ENCODE peak calls at places on chromosomes 11 and 22, in five cellular contexts. D is astrocyte of the hippocampus; J is T-helper 1 cell; R is activated CD4-positive, alpha-beta T cell treated with anti-CD3 and anti-CD28 coated beads, Interleukin-2, amount 50 U/mL, for 24 hours; N is pancreas. P is an unnamed sample.

GRCh38 chr22:42492323-42492690 is 27.3 kb downstream of the RRP7A start:
- DNase-seq in D (no peak), J (no peak), R (no peak), N (no peak), P (no peak)

GRCh38 chr22:41557401-41558240 is 3.2 kb upstream of the CSDC2 start:
- DNase-seq in D (peak), J (no peak), R (no peak), N (peak), P (peak)

GRCh38 chr22:39128508-39128907 is 24.0 kb downstream of the CBX7 start:
- DNase-seq in D (no peak), J (no peak), R (no peak), N (no peak), P (no peak)

GRCh38 chr11:57567512-57568329 is at the start of gene UBE2L6:
- DNase-seq in D (peak), J (peak), R (peak), N (peak), P (no peak)

GRCh38 chr11:45615182-45615792 is 50.1 kb downstream of the CHST1 start:
- DNase-seq in D (no peak), J (no peak), R (no peak), N (no peak), P (no peak)

GRCh38 chr22:24466831-24467249 is 28.3 kb upstream of the UPB1 start:
- DNase-seq in D (peak), J (no peak), R (no peak), N (no peak), P (peak)

GRCh38 chr11:59815754-59816153 is 5.2 kb upstream of the MRPL16 start:
- DNase-seq in D (no peak), J (no peak), R (no peak), N (no peak), P (no peak)

GRCh38 chr11:128291835-128292234 is 295.5 kb downstream of the ETS1 start:
- DNase-seq in D (no peak), J (peak), R (no peak), N (no peak), P (no peak)

GRCh38 chr11:134033696-134034491 is 35.0 kb upstream of the JAM3 start:
- DNase-seq in D (peak), J (peak), R (peak), N (peak), P (peak)

GRCh38 chr22:44797181-44797720 is 44.9 kb downstream of the ARHGAP8 start:
- DNase-seq in D (peak), J (no peak), R (no peak), N (no peak), P (no peak)

GRCh38 chr11:123314972-123315371 is 115.1 kb upstream of the GRAMD1B start:
- DNase-seq in D (no peak), J (no peak), R (no peak), N (no peak), P (no peak)

GRCh38 chr22:30047364-30047738 is 32.9 kb upstream of the HORMAD2 start:
- DNase-seq in D (no peak), J (peak), R (no peak), N (no peak), P (peak)

GRCh38 chr11:85863855-85864254 is 8.7 kb downstream of the CCDC83 start:
- DNase-seq in D (no peak), J (no peak), R (no peak), N (no peak), P (no peak)

GRCh38 chr11:70543611-70544010 is 145.3 kb downstream of the CTTN start:
- DNase-seq in D (no peak), J (no peak), R (no peak), N (no peak), P (no peak)

GRCh38 chr22:21098099-21098671 is 52.4 kb downstream of the LRRC74B start:
- DNase-seq in D (no peak), J (no peak), R (no peak), N (no peak), P (no peak)

GRCh38 chr11:115391598-115391997 is 112.6 kb downstream of the CADM1 start:
- DNase-seq in D (no peak), J (no peak), R (no peak), N (no peak), P (no peak)

GRCh38 chr11:11465280-11465679 is 112.2 kb upstream of the CSNK2A3 start:
- DNase-seq in D (no peak), J (no peak), R (no peak), N (no peak), P (no peak)